ENCODE peak calls at places on chromosomes 7 and 10, in five cellular contexts. U is PC-9, F is GM12878, X is HCT116, A is Panc1. Q is an unnamed sample.

GRCh38 chr10:127996586-127996985 is 89.7 kb downstream of the PTPRE start:
- DNase-seq in U (no peak), F (no peak), X (no peak), A (no peak), Q (no peak)

GRCh38 chr10:122140477-122140902 is 130.6 kb upstream of the BTBD16 start:
- DNase-seq in U (peak; percentile 49), F (no peak), X (no peak), A (no peak), Q (peak; percentile 48)

GRCh38 chr10:24556746-24557742 is 166.6 kb downstream of the ARHGAP21 start:
- DNase-seq in U (peak; percentile 47), F (no peak), X (peak; percentile 66), A (peak; percentile 42), Q (peak; percentile 58)

GRCh38 chr10:53765311-53765710 is 992.7 kb upstream of the MBL2 start:
- DNase-seq in U (no peak), F (no peak), X (no peak), A (no peak), Q (no peak)

GRCh38 chr10:112831826-112832225 is 118.2 kb upstream of the TCF7L2 start:
- DNase-seq in U (no peak), F (no peak), X (no peak), A (no peak), Q (no peak)

GRCh38 chr10:129773359-129773990 is 190.6 kb downstream of the EBF3 start:
- DNase-seq in U (no peak), F (no peak), X (no peak), A (no peak), Q (no peak)

GRCh38 chr7:127504715-127505114 is 80.7 kb downstream of the GCC1 start:
- DNase-seq in U (no peak), F (no peak), X (no peak), A (no peak), Q (no peak)

GRCh38 chr10:110457851-110458582 is 39.7 kb upstream of the DUSP5 start:
- DNase-seq in U (no peak), F (no peak), X (no peak), A (no peak), Q (no peak)

DNA sequence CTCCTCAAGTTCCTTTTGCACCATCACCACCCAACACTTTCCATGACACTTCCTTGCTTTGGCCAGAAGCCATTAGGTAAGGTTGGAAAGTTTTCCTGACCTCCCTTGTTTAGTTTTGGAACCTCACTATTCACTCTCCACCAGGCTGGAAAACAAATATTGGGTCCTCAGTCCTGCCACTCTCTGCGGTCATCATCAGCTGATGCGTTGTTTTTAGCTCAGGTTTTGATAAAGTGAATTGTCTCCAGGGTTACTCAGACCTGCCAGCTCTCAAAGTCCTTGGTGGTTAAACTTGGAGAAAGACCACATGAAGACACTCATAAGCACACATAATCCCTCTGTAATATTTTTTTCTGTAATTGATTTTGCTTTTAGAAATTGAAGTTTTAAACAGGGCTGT is 55.5 kb downstream of the CCDC186 start:
- DNase-seq in U (no peak), F (no peak), X (no peak), A (no peak), Q (no peak)
- H3K4me3 ChIP-seq in U (no peak overlapping the region), F (no peak overlapping the region), X (no peak overlapping the region), A (no peak overlapping the region), Q (no peak overlapping the region)

GRCh38 chr10:116470071-116470470 is 42.4 kb downstream of the PNLIPRP3 start:
- DNase-seq in U (no peak), F (no peak), X (no peak), A (no peak), Q (peak; percentile 0)

GRCh38 chr10:116472874-116473273 is 45.2 kb downstream of the PNLIPRP3 start:
- DNase-seq in U (no peak), F (no peak), X (no peak), A (no peak), Q (no peak)

GRCh38 chr10:116466715-116467422 is 39.2 kb downstream of the PNLIPRP3 start:
- DNase-seq in U (no peak), F (no peak), X (no peak), A (no peak), Q (no peak)

GRCh38 chr10:116469437-116469836 is 41.8 kb downstream of the PNLIPRP3 start:
- DNase-seq in U (no peak), F (no peak), X (no peak), A (no peak), Q (no peak)

DNA sequence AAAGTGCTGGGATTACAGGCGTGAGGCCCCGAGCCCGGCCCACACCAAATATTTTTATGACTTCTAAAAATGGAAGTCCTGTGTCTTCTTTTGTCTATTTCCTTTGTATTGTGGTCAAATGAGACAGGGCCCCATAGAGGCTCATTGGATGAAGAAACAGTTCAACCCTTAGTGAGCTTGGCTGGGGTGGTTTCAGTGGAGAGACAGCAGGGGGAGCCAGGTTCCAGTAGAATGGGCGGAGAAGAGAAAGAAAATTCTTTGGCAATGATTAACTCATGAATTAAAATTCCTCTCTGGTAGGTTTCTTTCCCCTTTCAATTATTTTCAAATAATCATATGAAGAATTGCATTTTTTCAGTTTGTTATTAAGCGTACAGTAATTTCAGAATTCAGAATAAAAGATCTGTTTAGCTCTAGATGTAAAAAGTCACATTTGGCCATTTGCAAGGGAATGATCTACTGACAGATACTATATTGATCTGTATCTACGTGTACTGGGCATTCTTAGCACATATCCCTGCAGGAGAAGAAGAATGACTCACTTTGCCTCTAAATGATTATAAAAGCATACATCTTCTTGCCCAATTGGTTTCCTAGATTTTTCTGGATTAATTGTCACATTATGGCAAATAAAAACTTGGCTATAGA is 43.2 kb downstream of the PNLIPRP3 start:
- DNase-seq in U (no peak), F (no peak), X (peak; percentile 33), A (no peak), Q (peak; percentile 1)
- TF ChIP-seq CTCF in U (peak; percentile 32), F (peak; percentile 28), X (peak; percentile 72), A (peak; percentile 80), Q (peak; percentile 56)

GRCh38 chr10:69377191-69377590 is 39.5 kb downstream of the TACR2 start:
- DNase-seq in U (no peak), F (no peak), X (no peak), A (no peak), Q (no peak)
- H3K27ac ChIP-seq in U (no peak overlapping the region), F (no peak overlapping the region), X (no peak overlapping the region), A (no peak overlapping the region), Q (no peak overlapping the region)

GRCh38 chr10:103678104-103678526 is 177.3 kb downstream of the SH3PXD2A start:
- DNase-seq in U (no peak), F (peak; percentile 84), X (no peak), A (no peak), Q (peak; percentile 98)

GRCh38 chr10:103677486-103677885 is 177.9 kb downstream of the SH3PXD2A start:
- DNase-seq in U (no peak), F (no peak), X (no peak), A (no peak), Q (no peak)

GRCh38 chr10:103676058-103676785 is 179.2 kb downstream of the SH3PXD2A start:
- DNase-seq in U (no peak), F (no peak), X (no peak), A (no peak), Q (peak; percentile 17)

GRCh38 chr10:103679096-103679790 is 176.1 kb downstream of the SH3PXD2A start:
- DNase-seq in U (no peak), F (no peak), X (no peak), A (no peak), Q (no peak)

GRCh38 chr10:103676851-103677417 is 178.4 kb downstream of the SH3PXD2A start:
- DNase-seq in U (no peak), F (no peak), X (no peak), A (no peak), Q (peak; percentile 97)
- H3K4me3 ChIP-seq in U (no peak overlapping the region), F (no peak overlapping the region), X (no peak overlapping the region), A (no peak overlapping the region), Q (peak overlapping the region; percentile 5)